ENCODE peak calls at places on chromosome 5, in nine cellular contexts. W, F, L, B, C, A, R, T and Q are unnamed samples. For H3K4me1, the result is how much of the 10 kb centered on the place peaks cover.

GRCh38 chr5:126912607-126913006 is 117.8 kb downstream of the MARCHF3 start:
- DNase-seq in W (no peak), F (no peak), L (peak), B (no peak), C (no peak), A (no peak), R (no peak), T (no peak), Q (no peak)

GRCh38 chr5:158988987-158989624 is 110.6 kb downstream of the EBF1 start:
- DNase-seq in W (no peak), F (no peak), L (no peak), B (no peak), C (no peak), A (no peak), R (no peak), T (no peak), Q (no peak)

GRCh38 chr5:154274828-154275185 is 84.3 kb downstream of the GALNT10 start:
- DNase-seq in W (no peak), F (no peak), L (peak), B (no peak), C (no peak), A (no peak), R (no peak), T (no peak), Q (no peak)

GRCh38 chr5:57499262-57500050 is 16.8 kb upstream of the ACTBL2 start:
- DNase-seq in W (peak), F (no peak), L (peak), B (peak), C (no peak), A (no peak), R (no peak), T (no peak), Q (no peak)

GRCh38 chr5:160262665-160263064 is 33.4 kb downstream of the FABP6 start:
- DNase-seq in W (no peak), F (peak), L (no peak), B (peak), C (peak), A (no peak), R (no peak), T (no peak), Q (no peak)

GRCh38 chr5:50927953-50928352 is 261.5 kb downstream of the PARP8 start:
- DNase-seq in W (no peak), F (no peak), L (no peak), B (no peak), C (no peak), A (no peak), R (no peak), T (no peak), Q (no peak)

GRCh38 chr5:107671742-107672211 is 1.0 kb upstream of the EFNA5 start:
- DNase-seq in W (no peak), F (no peak), L (peak), B (peak), C (no peak), A (no peak), R (no peak), T (no peak), Q (peak)

GRCh38 chr5:116389601-116390000 is 185.0 kb downstream of the SEMA6A start:
- DNase-seq in W (no peak), F (no peak), L (no peak), B (no peak), C (no peak), A (no peak), R (no peak), T (no peak), Q (no peak)

GRCh38 chr5:39202594-39203290 is 16.6 kb downstream of the FYB1 start:
- DNase-seq in W (no peak), F (no peak), L (no peak), B (no peak), C (no peak), A (no peak), R (no peak), T (no peak), Q (no peak)

GRCh38 chr5:9233712-9234111 is 312.2 kb downstream of the SEMA5A start:
- DNase-seq in W (no peak), F (no peak), L (peak), B (no peak), C (no peak), A (no peak), R (no peak), T (no peak), Q (no peak)

GRCh38 chr5:172945151-172945550 is 14.1 kb upstream of the RPL26L1 start:
- DNase-seq in W (no peak), F (no peak), L (no peak), B (no peak), C (no peak), A (no peak), R (no peak), T (no peak), Q (no peak)

GRCh38 chr5:137752873-137753226 is 1.3 kb downstream of the HNRNPA0 start:
- DNase-seq in W (peak), F (no peak), L (no peak), B (peak), C (peak), A (no peak), R (no peak), T (peak), Q (no peak)

GRCh38 chr5:82521431-82522051 is 243.4 kb upstream of the RPS23 start:
- DNase-seq in W (no peak), F (no peak), L (no peak), B (no peak), C (no peak), A (no peak), R (no peak), T (no peak), Q (no peak)

GRCh38 chr5:143434261-143435206 is 31.0 kb upstream of the NR3C1 start:
- DNase-seq in W (no peak), F (no peak), L (no peak), B (no peak), C (no peak), A (peak), R (no peak), T (no peak), Q (peak)

GRCh38 chr5:2190549-2190948 is 307.8 kb upstream of the IRX4 start:
- DNase-seq in W (no peak), F (no peak), L (no peak), B (no peak), C (no peak), A (no peak), R (no peak), T (no peak), Q (no peak)

GRCh38 chr5:178215263-178216002 is 11.1 kb downstream of the HNRNPAB start:
- DNase-seq in W (no peak), F (no peak), L (no peak), B (no peak), C (no peak), A (no peak), R (peak), T (no peak), Q (no peak)

GRCh38 chr5:124580925-124581821 is 165.3 kb downstream of the ZNF608 start:
- DNase-seq in W (no peak), F (no peak), L (no peak), B (peak), C (peak), A (no peak), R (peak), T (no peak), Q (no peak)

GRCh38 chr5:127303404-127303803 is 12.8 kb downstream of the MEGF10 start:
- DNase-seq in W (no peak), F (no peak), L (no peak), B (no peak), C (no peak), A (no peak), R (no peak), T (no peak), Q (no peak)

GRCh38 chr5:170105643-170106611 is at the start of gene FOXI1:
- DNase-seq in W (no peak), F (no peak), L (no peak), B (no peak), C (no peak), A (no peak), R (peak), T (no peak), Q (no peak)

GRCh38 chr5:103454774-103455173 is 107.8 kb downstream of the NUDT12 start:
- DNase-seq in W (no peak), F (no peak), L (no peak), B (no peak), C (no peak), A (no peak), R (no peak), T (no peak), Q (no peak)

GRCh38 chr5:14444161-14444560 is 137.4 kb upstream of the OTULINL start:
- DNase-seq in W (no peak), F (no peak), L (no peak), B (no peak), C (no peak), A (no peak), R (no peak), T (no peak), Q (no peak)

GRCh38 chr5:112848116-112848811 is 12.8 kb upstream of the SRP19 start:
- DNase-seq in W (peak), F (no peak), L (peak), B (peak), C (no peak), A (no peak), R (no peak), T (no peak), Q (no peak)

GRCh38 chr5:39478851-39479250 is 54.1 kb upstream of the DAB2 start:
- DNase-seq in W (no peak), F (no peak), L (peak), B (no peak), C (no peak), A (no peak), R (no peak), T (no peak), Q (no peak)

GRCh38 chr5:33549982-33550567 is 109.3 kb downstream of the TARS1 start:
- DNase-seq in W (no peak), F (no peak), L (no peak), B (no peak), C (peak), A (no peak), R (no peak), T (no peak), Q (no peak)

GRCh38 chr5:120938604-120939003 is 474.5 kb downstream of the PRR16 start:
- DNase-seq in W (no peak), F (no peak), L (no peak), B (no peak), C (no peak), A (no peak), R (no peak), T (no peak), Q (no peak)

GRCh38 chr5:138668451-138668850 is 84.8 kb upstream of the CTNNA1 start:
- DNase-seq in W (no peak), F (no peak), L (no peak), B (peak), C (no peak), A (peak), R (no peak), T (no peak), Q (no peak)

GRCh38 chr5:171310816-171311697 is 2.0 kb downstream of the TLX3 start:
- DNase-seq in W (no peak), F (peak), L (no peak), B (peak), C (no peak), A (no peak), R (peak), T (no peak), Q (no peak)

GRCh38 chr5:14237313-14238086 is 94.4 kb downstream of the TRIO start:
- DNase-seq in W (no peak), F (no peak), L (peak), B (no peak), C (no peak), A (no peak), R (no peak), T (no peak), Q (no peak)

GRCh38 chr5:113034182-113034773 is 57.7 kb downstream of the DCP2 start:
- DNase-seq in W (no peak), F (no peak), L (peak), B (no peak), C (no peak), A (no peak), R (no peak), T (no peak), Q (no peak)

GRCh38 chr5:1181451-1182359 is 19.7 kb upstream of the SLC6A19 start:
- DNase-seq in W (no peak), F (no peak), L (no peak), B (peak), C (no peak), A (no peak), R (peak), T (no peak), Q (peak)

GRCh38 chr5:77971965-77972544 is 195.9 kb upstream of the TBCA start:
- DNase-seq in W (no peak), F (no peak), L (no peak), B (no peak), C (no peak), A (no peak), R (no peak), T (no peak), Q (no peak)

GRCh38 chr5:179297026-179297425 is 48.2 kb downstream of the ADAMTS2 start:
- DNase-seq in W (no peak), F (peak), L (no peak), B (no peak), C (no peak), A (no peak), R (peak), T (no peak), Q (no peak)

GRCh38 chr5:171093598-171093997 is 215.4 kb upstream of the TLX3 start:
- DNase-seq in W (no peak), F (no peak), L (no peak), B (no peak), C (no peak), A (no peak), R (no peak), T (no peak), Q (no peak)

GRCh38 chr5:160894-161540 is 30.3 kb upstream of the LRRC14B start:
- DNase-seq in W (no peak), F (peak), L (no peak), B (no peak), C (no peak), A (no peak), R (no peak), T (no peak), Q (peak)
- H3K4me1 ChIP-seq in W (under half), F (under half), L (under half), B (under half), C (under half), A (under half), R (under half), T (under half), Q (under half)

GRCh38 chr5:91441082-91441481 is 58.0 kb upstream of the ARRDC3 start:
- DNase-seq in W (no peak), F (no peak), L (no peak), B (no peak), C (no peak), A (no peak), R (no peak), T (no peak), Q (no peak)

GRCh38 chr5:91443028-91443427 is 59.9 kb upstream of the ARRDC3 start:
- DNase-seq in W (no peak), F (no peak), L (peak), B (no peak), C (no peak), A (no peak), R (no peak), T (no peak), Q (no peak)

GRCh38 chr5:91434348-91434747 is 51.2 kb upstream of the ARRDC3 start:
- DNase-seq in W (no peak), F (no peak), L (no peak), B (no peak), C (no peak), A (peak), R (no peak), T (no peak), Q (no peak)

GRCh38 chr5:91436241-91436640 is 53.1 kb upstream of the ARRDC3 start:
- DNase-seq in W (no peak), F (no peak), L (no peak), B (no peak), C (no peak), A (no peak), R (no peak), T (no peak), Q (no peak)

GRCh38 chr5:91438871-91439270 is 55.8 kb upstream of the ARRDC3 start:
- DNase-seq in W (no peak), F (no peak), L (no peak), B (peak), C (no peak), A (no peak), R (no peak), T (no peak), Q (no peak)
- TF ChIP-seq CTCF in W (no peak), F (no peak), L (no peak), B (no peak), C (no peak), A (no peak), R (no peak), T (no peak), Q (no peak)

GRCh38 chr5:4511996-4512656 is 628.0 kb upstream of the ADAMTS16 start:
- DNase-seq in W (no peak), F (peak), L (peak), B (peak), C (peak), A (no peak), R (peak), T (no peak), Q (no peak)
- H3K27ac ChIP-seq in W (no peak), F (no peak), L (no peak), B (no peak), C (no peak), A (no peak), R (no peak), T (no peak), Q (no peak)

GRCh38 chr5:149489605-149490037 is 61.6 kb downstream of the CSNK1A1 start:
- DNase-seq in W (no peak), F (no peak), L (peak), B (no peak), C (peak), A (no peak), R (no peak), T (no peak), Q (no peak)

GRCh38 chr5:149486726-149487635 is 64.3 kb downstream of the CSNK1A1 start:
- DNase-seq in W (no peak), F (no peak), L (peak), B (no peak), C (no peak), A (no peak), R (no peak), T (no peak), Q (no peak)

GRCh38 chr5:149487672-149488071 is 63.6 kb downstream of the CSNK1A1 start:
- DNase-seq in W (no peak), F (no peak), L (no peak), B (no peak), C (no peak), A (no peak), R (no peak), T (no peak), Q (no peak)

GRCh38 chr5:149490599-149491187 is 60.5 kb downstream of the CSNK1A1 start:
- DNase-seq in W (no peak), F (no peak), L (no peak), B (no peak), C (no peak), A (no peak), R (no peak), T (no peak), Q (no peak)

GRCh38 chr5:149488645-149489306 is 62.5 kb downstream of the CSNK1A1 start:
- DNase-seq in W (no peak), F (no peak), L (no peak), B (no peak), C (no peak), A (no peak), R (no peak), T (no peak), Q (no peak)
- H3K4me1 ChIP-seq in W (under half), F (under half), L (under half), B (under half), C (under half), A (under half), R (under half), T (under half), Q (half or more)

GRCh38 chr5:58968350-58968749 is 385.5 kb downstream of the RAB3C start:
- DNase-seq in W (no peak), F (no peak), L (no peak), B (no peak), C (no peak), A (no peak), R (no peak), T (no peak), Q (no peak)

GRCh38 chr5:58963821-58964220 is 380.9 kb downstream of the RAB3C start:
- DNase-seq in W (no peak), F (no peak), L (no peak), B (no peak), C (no peak), A (no peak), R (no peak), T (no peak), Q (no peak)

GRCh38 chr5:58963361-58963760 is 380.5 kb downstream of the RAB3C start:
- DNase-seq in W (no peak), F (no peak), L (peak), B (no peak), C (no peak), A (no peak), R (no peak), T (no peak), Q (no peak)

GRCh38 chr5:58967597-58968281 is 384.9 kb downstream of the RAB3C start:
- DNase-seq in W (no peak), F (no peak), L (no peak), B (no peak), C (no peak), A (no peak), R (no peak), T (no peak), Q (no peak)

GRCh38 chr5:58965677-58966414 is 383.0 kb downstream of the RAB3C start:
- DNase-seq in W (no peak), F (no peak), L (no peak), B (no peak), C (no peak), A (no peak), R (no peak), T (no peak), Q (no peak)
- TF ChIP-seq CTCF in W (no peak), F (no peak), L (no peak), B (no peak), C (no peak), A (no peak), R (no peak), T (no peak), Q (no peak)